ENCODE peak calls at places on chromosome 20, in five cellular contexts. B is mucosa of gallbladder, X is T-helper 1 cell, D is NCI-H1092 treated with DMSO at 0.1 percent for 48 hours, M is hippocampal formation. W is an unnamed sample.

GRCh38 chr20:47334022-47334551 is 22.4 kb downstream of the ZMYND8 start:
- DNase-seq in M (peak), D (no peak), X (no peak), B (peak), W (no peak)

GRCh38 chr20:44584103-44584690 is 1.8 kb downstream of the PKIG start:
- DNase-seq in D (no peak), X (no peak), M (no peak), B (no peak), W (no peak)

GRCh38 chr20:41738584-41739193 is 120.5 kb upstream of the CHD6 start:
- DNase-seq in B (peak), M (peak), D (peak), X (peak), W (no peak)

GRCh38 chr20:31901615-31902014 is 31.2 kb downstream of the TTLL9 start:
- DNase-seq in X (no peak), D (no peak), M (no peak), B (no peak), W (no peak)

GRCh38 chr20:31740208-31740607 is 1.1 kb downstream of the TPX2 start:
- DNase-seq in X (no peak), M (no peak), B (no peak), D (no peak), W (no peak)

GRCh38 chr20:45727044-45727443 is 4.9 kb downstream of the SPINT4 start:
- DNase-seq in X (no peak), M (no peak), B (no peak), D (no peak), W (no peak)

GRCh38 chr20:3786665-3787639 is at the start of gene CENPB:
- DNase-seq in M (peak), B (peak), X (peak), D (peak), W (no peak)

GRCh38 chr20:4134861-4135379 is 119.6 kb upstream of the RNF24 start:
- DNase-seq in X (no peak), B (no peak), M (no peak), D (no peak), W (no peak)

GRCh38 chr20:51532577-51533191 is 9.8 kb downstream of the NFATC2 start:
- DNase-seq in D (no peak), B (peak), M (peak), X (no peak), W (no peak)

GRCh38 chr20:5448449-5449118 is 131.8 kb upstream of the PROKR2 start:
- DNase-seq in M (no peak), B (peak), D (peak), X (peak), W (no peak)

GRCh38 chr20:37534401-37535157 is 6.9 kb upstream of the BLCAP start:
- DNase-seq in X (peak), D (peak), B (peak), M (peak), W (no peak)